ENCODE peak calls at places on chromosomes 16 and 17, in eight cellular contexts. V is Peyer's patch, L is breast epithelium, C is spleen, A is testis, F is A549, T is uterus, K is ovary. H is an unnamed sample.

GRCh38 chr17:33292184-33292980 is 713 bp downstream of the ASIC2 start:
- DNase-seq in V (peak; percentile 49), L (no peak), C (no peak), A (peak; percentile 44), F (peak; percentile 53), T (no peak), K (no peak), H (no peak)

GRCh38 chr16:14491831-14492529 is 138.1 kb downstream of the PARN start:
- DNase-seq in V (no peak), L (no peak), C (no peak), A (no peak), F (no peak), T (no peak), K (no peak), H (no peak)

GRCh38 chr17:32393904-32394303 is 43.9 kb downstream of the ZNF207 start:
- DNase-seq in V (no peak), L (no peak), C (no peak), A (no peak), F (no peak), T (no peak), K (no peak), H (no peak)

GRCh38 chr16:30948087-30948955 is 547 bp upstream of the ORAI3 start:
- DNase-seq in V (peak; percentile 85), L (peak; percentile 95), C (peak; percentile 88), A (peak; percentile 98), F (peak; percentile 87), T (peak; percentile 97), K (peak; percentile 98), H (peak; percentile 98)

GRCh38 chr16:12027558-12027957 is 51.0 kb downstream of the SNX29 start:
- DNase-seq in V (no peak), L (no peak), C (no peak), A (no peak), F (no peak), T (no peak), K (no peak), H (no peak)

GRCh38 chr17:51346218-51346982 is 86.1 kb downstream of the UTP18 start:
- DNase-seq in V (no peak), L (no peak), C (no peak), A (no peak), F (no peak), T (no peak), K (no peak), H (no peak)

GRCh38 chr17:19304209-19304608 is 58.3 kb downstream of the B9D1 start:
- DNase-seq in V (peak; percentile 81), L (peak; percentile 27), C (peak; percentile 89), A (peak; percentile 33), F (no peak), T (peak; percentile 44), K (no peak), H (no peak)

GRCh38 chr16:789451-789850 is 1.0 kb downstream of the CHTF18 start:
- DNase-seq in V (no peak), L (no peak), C (no peak), A (no peak), F (no peak), T (no peak), K (no peak), H (no peak)

GRCh38 chr17:70608193-70608592 is 438.9 kb downstream of the KCNJ2 start:
- DNase-seq in V (no peak), L (no peak), C (no peak), A (no peak), F (no peak), T (no peak), K (no peak), H (no peak)

GRCh38 chr17:70609566-70609965 is 440.2 kb downstream of the KCNJ2 start:
- DNase-seq in V (no peak), L (no peak), C (no peak), A (no peak), F (no peak), T (no peak), K (no peak), H (no peak)

GRCh38 chr17:70608957-70609356 is 439.6 kb downstream of the KCNJ2 start:
- DNase-seq in V (no peak), L (no peak), C (no peak), A (no peak), F (no peak), T (no peak), K (no peak), H (no peak)

GRCh38 chr17:70603226-70603625 is 433.9 kb downstream of the KCNJ2 start:
- DNase-seq in V (no peak), L (no peak), C (no peak), A (no peak), F (no peak), T (no peak), K (no peak), H (no peak)

DNA sequence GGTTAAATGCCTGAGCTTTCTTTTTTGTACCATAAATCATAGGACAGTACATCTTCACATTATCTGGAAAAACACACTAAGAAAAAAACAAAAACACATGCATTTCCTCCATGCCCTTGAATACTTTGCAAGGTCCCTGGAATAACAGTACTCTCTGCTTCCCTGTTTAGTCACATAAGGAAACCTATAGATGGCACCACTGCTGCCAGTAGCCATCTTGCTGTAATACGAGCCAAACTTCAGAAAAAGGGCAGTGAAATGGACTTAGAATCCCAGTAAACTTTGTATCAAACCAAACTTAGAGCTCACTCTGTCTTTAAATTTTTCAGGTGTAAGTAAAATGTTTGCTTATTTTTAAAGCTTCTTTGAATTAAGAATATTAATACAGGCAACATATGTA is 435.5 kb downstream of the KCNJ2 start:
- DNase-seq in V (no peak), L (no peak), C (no peak), A (no peak), F (no peak), T (no peak), K (no peak), H (no peak)
- TF ChIP-seq CTCF in V (no peak), L (no peak), C (no peak), A (no peak), F (no peak), T (no peak), K (no peak), H (no peak)

GRCh38 chr16:21260870-21261791 is 17.0 kb downstream of the CRYM start:
- DNase-seq in V (peak; percentile 86), L (no peak), C (no peak), A (peak; percentile 37), F (peak; percentile 94), T (peak; percentile 46), K (no peak), H (no peak)
- TF ChIP-seq POLR2A in V (no peak), L (no peak), C (no peak), A (no peak), F (no peak), T (no peak), K (no peak), H (no peak)

GRCh38 chr17:55691666-55692065 is 31.0 kb downstream of the TMEM100 start:
- DNase-seq in V (no peak), L (no peak), C (no peak), A (no peak), F (no peak), T (no peak), K (no peak), H (no peak)

GRCh38 chr17:55689672-55690071 is 33.0 kb downstream of the TMEM100 start:
- DNase-seq in V (no peak), L (no peak), C (no peak), A (no peak), F (no peak), T (no peak), K (no peak), H (no peak)

GRCh38 chr17:55688057-55688456 is 34.6 kb downstream of the TMEM100 start:
- DNase-seq in V (no peak), L (no peak), C (no peak), A (no peak), F (no peak), T (no peak), K (no peak), H (no peak)

GRCh38 chr17:55687037-55687436 is 35.6 kb downstream of the TMEM100 start:
- DNase-seq in V (no peak), L (no peak), C (no peak), A (no peak), F (no peak), T (no peak), K (no peak), H (no peak)

GRCh38 chr17:55690105-55690508 is 32.6 kb downstream of the TMEM100 start:
- DNase-seq in V (no peak), L (no peak), C (no peak), A (no peak), F (no peak), T (no peak), K (no peak), H (no peak)
- H3K4me1 ChIP-seq in V (no peaks in the 10 kb centered on the region), L (no peaks in the 10 kb centered on the region), C (peaks cover 19% of the 10 kb centered on the region), A (no peaks in the 10 kb centered on the region), F (no peaks in the 10 kb centered on the region), T (no peaks in the 10 kb centered on the region), K (peaks cover 7% of the 10 kb centered on the region), H (peaks cover 14% of the 10 kb centered on the region)

DNA sequence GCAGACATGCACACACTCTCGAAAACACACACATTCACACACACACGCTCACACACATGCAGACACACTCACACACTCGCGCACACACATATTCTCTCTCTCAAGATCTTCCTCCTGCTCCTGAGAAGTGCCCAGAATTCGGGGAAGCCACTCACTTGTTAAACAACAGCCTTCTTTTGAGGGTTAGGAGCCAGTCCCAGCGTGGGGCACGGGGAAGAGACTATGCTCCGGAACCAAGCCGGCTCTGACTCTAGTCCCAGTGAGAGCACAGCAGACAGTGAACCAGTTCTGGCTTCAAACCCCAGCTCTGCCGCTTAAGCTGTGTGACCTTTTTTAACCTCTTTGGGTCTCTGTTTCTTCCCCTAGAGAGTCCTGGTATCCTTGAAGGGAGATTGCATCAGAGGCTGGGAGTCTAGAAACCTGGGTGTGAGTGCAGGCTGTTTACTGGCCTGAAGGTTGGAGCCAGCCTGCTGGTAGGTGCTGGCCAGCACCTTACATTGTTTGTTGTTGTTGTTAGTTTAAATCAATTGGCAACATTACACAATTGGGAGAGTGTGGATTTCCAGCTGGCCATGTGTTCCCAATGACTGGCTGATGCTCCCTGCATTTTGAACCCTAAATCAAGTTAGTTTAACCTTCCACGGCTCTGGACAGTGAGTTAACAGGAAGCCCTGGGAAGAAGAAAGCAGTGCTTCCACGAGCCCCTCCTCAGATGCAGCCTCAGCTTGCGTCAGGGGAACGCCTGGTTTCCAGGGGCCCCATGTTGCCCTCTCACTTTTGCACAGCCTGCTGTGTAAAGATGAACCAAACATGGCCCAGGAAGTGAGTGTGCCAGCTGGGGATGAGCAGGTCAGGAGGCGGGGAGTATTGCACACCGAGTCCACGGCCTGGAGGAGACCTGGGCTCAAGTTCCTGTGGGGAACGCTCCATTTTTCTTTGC is 71.6 kb downstream of the GAS7 start:
- DNase-seq in V (no peak), L (no peak), C (no peak), A (peak; percentile 40), F (no peak), T (peak; percentile 74), K (peak; percentile 72), H (peak; percentile 33)
- TF ChIP-seq CTCF in V (no peak), L (no peak), C (no peak), A (no peak), F (no peak), T (peak; percentile 6), K (no peak), H (no peak)